ENCODE peak calls at places on chromosomes 4 and X, in seven cellular contexts. Y is dorsolateral prefrontal cortex, Z is activated T-cell treated with anti-CD3 and anti-CD28 coated beads for 1 hour, F is HuH-7, K is PC-9, P is mucosa of descending colon, W is anterior cingulate cortex. N is an unnamed sample.

GRCh38 chr4:143653031-143653430 is 47.4 kb downstream of the FREM3 start:
- DNase-seq in F (no peak), K (no peak), W (no peak), P (no peak), Y (no peak), Z (no peak), N (no peak)

GRCh38 chr4:124710253-124710849 is 2.2 kb downstream of the ANKRD50 start:
- DNase-seq in Z (no peak), Y (no peak), P (no peak), F (no peak), K (no peak), W (peak), N (no peak)

GRCh38 chrX:87098477-87098876 is 419.1 kb upstream of the KLHL4 start:
- DNase-seq in F (no peak), W (no peak), Y (no peak), P (no peak), K (no peak), Z (no peak), N (no peak)

GRCh38 chrX:152842772-152843338 is 12.0 kb downstream of the NSDHL start:
- DNase-seq in Y (no peak), F (no peak), K (no peak), W (no peak), P (no peak), Z (no peak), N (no peak)

GRCh38 chr4:6939761-6940743 is 30.4 kb downstream of the TBC1D14 start:
- DNase-seq in W (no peak), Z (no peak), F (no peak), K (no peak), P (no peak), Y (no peak), N (no peak)

GRCh38 chr4:124713213-124713592 is 671 bp upstream of the ANKRD50 start:
- DNase-seq in Z (no peak), K (peak), W (peak), P (peak), Y (peak), F (peak), N (peak)

GRCh38 chr4:152007108-152007507 is 246.3 kb upstream of the GATB start:
- DNase-seq in Y (no peak), K (no peak), P (no peak), W (no peak), Z (no peak), F (no peak), N (no peak)

GRCh38 chrX:102976793-102977495 is 39.9 kb downstream of the RAB40AL start:
- DNase-seq in P (no peak), W (no peak), F (no peak), K (peak), Z (no peak), Y (no peak), N (no peak)

GRCh38 chr4:47933798-47934197 is 19.4 kb upstream of the NFXL1 start:
- DNase-seq in K (peak), P (no peak), Z (no peak), Y (no peak), W (no peak), F (peak), N (no peak)

N was measured in C1 segment of cervical spinal cord.